ENCODE peak calls at places on chromosomes 4 and X, in seven cellular contexts. J is A549, F is SK-N-SH, U is HepG2, P is K562, O is H1, S is GM12878. H is an unnamed sample.

GRCh38 chr4:159242427-159242826 is 139.5 kb downstream of the RAPGEF2 start:
- DNase-seq in P (no peak), U (no peak), O (no peak), F (no peak), S (no peak), J (no peak), H (no peak)

GRCh38 chrX:68930576-68931317 is 101.9 kb downstream of the EFNB1 start:
- DNase-seq in J (no peak), O (no peak), F (no peak), P (no peak), S (no peak), U (no peak), H (no peak)

GRCh38 chrX:132216283-132216682 is 3.0 kb downstream of the RAP2C start:
- DNase-seq in U (no peak), F (no peak), O (no peak), J (no peak), S (no peak), P (no peak), H (no peak)

GRCh38 chr4:141435446-141436225 is 200.7 kb upstream of the IL15 start:
- DNase-seq in O (no peak), U (no peak), P (no peak), S (no peak), F (no peak), J (no peak), H (no peak)

GRCh38 chr4:150010525-150011126 is 67.6 kb upstream of the DCLK2 start:
- DNase-seq in J (peak), P (peak), U (peak), S (no peak), O (no peak), F (peak), H (no peak)

GRCh38 chr4:174365018-174365587 is 81.4 kb downstream of the CEP44 start:
- DNase-seq in U (peak), P (peak), F (peak), J (peak), O (no peak), S (no peak), H (no peak)

GRCh38 chr4:112857461-112857860 is 192.0 kb upstream of the ANK2 start:
- DNase-seq in O (no peak), F (no peak), P (no peak), U (no peak), J (peak), S (no peak), H (no peak)

GRCh38 chrX:18360867-18361266 is 6.4 kb upstream of the SCML2 start:
- DNase-seq in O (no peak), P (no peak), J (no peak), S (no peak), F (no peak), U (no peak), H (no peak)

GRCh38 chrX:134396174-134396573 is 63.8 kb upstream of the HPRT1 start:
- DNase-seq in F (peak), U (no peak), J (peak), O (no peak), S (no peak), P (peak), H (no peak)

GRCh38 chr4:186189656-186190055 is 1.7 kb upstream of the CYP4V2 start:
- DNase-seq in S (no peak), J (no peak), U (no peak), P (peak), O (no peak), F (no peak), H (no peak)

GRCh38 chr4:62232755-62233280 is 1032.7 kb downstream of the ADGRL3 start:
- DNase-seq in S (no peak), P (no peak), U (no peak), J (no peak), F (no peak), O (no peak), H (no peak)

GRCh38 chrX:32472364-32472763 is 739.0 kb downstream of the DMD start:
- DNase-seq in U (no peak), O (no peak), F (no peak), P (no peak), S (no peak), J (no peak), H (no peak)
- TF ChIP-seq USF2 in U (no peak), O (no peak), F (no peak), P (no peak), S (no peak), J (no peak), H (no peak)

DNA sequence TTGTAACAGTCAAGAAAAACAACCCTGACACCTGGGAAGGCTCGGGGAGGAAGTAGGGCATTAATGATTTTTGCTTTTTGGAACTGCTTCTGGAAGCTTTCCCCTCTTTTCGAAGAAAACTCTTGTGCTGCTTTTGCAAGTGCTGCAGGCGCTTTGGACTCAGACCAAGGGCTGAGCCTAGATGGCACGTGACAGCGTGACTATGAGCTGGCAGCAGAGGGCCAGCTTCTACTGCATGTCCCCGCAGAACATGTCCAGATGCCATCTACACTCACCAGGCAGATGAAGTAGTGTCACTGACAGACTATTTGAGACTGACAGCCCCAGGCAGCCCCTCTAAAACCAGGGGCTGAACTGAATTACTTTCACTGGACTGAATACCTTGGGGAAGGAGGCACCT is 6.2 kb downstream of the NR0B1 start:
- DNase-seq in P (no peak), S (no peak), U (no peak), O (no peak), F (no peak), J (peak), H (no peak)
- TF ChIP-seq MAX in P (no peak), S (no peak), U (no peak), O (no peak), F (no peak), J (peak), H (no peak)

GRCh38 chr4:152480356-152480755 is 55.5 kb downstream of the FBXW7 start:
- DNase-seq in O (no peak), S (no peak), P (no peak), U (no peak), J (no peak), F (no peak), H (no peak)

GRCh38 chr4:152480901-152481300 is 55.0 kb downstream of the FBXW7 start:
- DNase-seq in J (no peak), P (no peak), S (no peak), O (no peak), F (no peak), U (peak), H (no peak)

GRCh38 chr4:152476796-152477195 is 59.1 kb downstream of the FBXW7 start:
- DNase-seq in U (no peak), F (no peak), O (no peak), J (no peak), P (no peak), S (no peak), H (no peak)

GRCh38 chr4:152479428-152480026 is 56.4 kb downstream of the FBXW7 start:
- DNase-seq in J (no peak), O (no peak), U (no peak), F (no peak), S (no peak), P (no peak), H (no peak)

DNA sequence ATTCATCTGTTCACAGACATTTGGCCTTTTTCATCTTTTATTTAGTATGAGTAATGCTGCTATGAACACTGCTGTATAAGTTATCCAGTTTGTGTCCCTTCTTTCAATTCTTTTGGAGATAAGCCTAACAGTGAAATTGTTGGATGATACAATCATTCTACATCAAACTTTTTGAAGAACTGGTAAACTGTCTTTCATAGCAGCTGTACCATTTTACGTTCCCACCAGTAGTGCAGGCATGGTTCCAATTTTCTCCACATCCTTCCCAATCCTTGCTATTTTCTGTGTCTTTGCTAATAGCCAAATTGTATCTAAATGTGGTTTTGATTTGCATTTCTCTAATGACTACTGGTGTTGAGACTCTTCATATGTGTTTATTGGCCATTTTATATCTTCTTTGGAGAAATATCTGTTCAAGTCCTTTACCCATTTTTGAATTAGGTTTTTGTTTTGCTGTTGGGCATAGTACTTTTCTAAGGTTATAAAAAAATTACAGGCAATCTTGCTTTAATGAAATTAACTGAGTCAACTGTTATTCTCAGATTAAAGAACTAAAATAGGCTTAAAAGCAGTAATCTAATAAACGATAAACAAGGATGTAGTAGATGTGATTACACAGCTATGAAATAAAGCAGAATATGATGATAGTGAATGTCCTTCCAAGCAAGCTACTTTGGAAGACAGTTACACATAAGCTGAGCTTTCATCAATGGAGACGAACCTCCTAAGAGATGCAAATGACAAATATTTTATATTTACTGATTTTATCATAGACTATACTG is 57.2 kb downstream of the FBXW7 start:
- DNase-seq in P (no peak), J (no peak), F (peak), O (no peak), U (no peak), S (no peak), H (no peak)
- TF ChIP-seq USF2 in P (no peak), J (no peak), F (no peak), O (no peak), U (no peak), S (no peak), H (no peak)

GRCh38 chrX:153829549-153829798 is 870 bp downstream of the PDZD4 start:
- DNase-seq in F (peak), J (no peak), P (no peak), S (no peak), O (no peak), U (no peak), H (no peak)

GRCh38 chrX:153829799-153830631 is at the start of gene PDZD4:
- DNase-seq in F (peak), O (no peak), U (no peak), S (no peak), P (peak), J (no peak), H (peak)

GRCh38 chrX:153828308-153828707 is 2.0 kb downstream of the PDZD4 start:
- DNase-seq in P (no peak), J (no peak), O (no peak), S (no peak), U (no peak), F (no peak), H (no peak)

GRCh38 chrX:153827903-153828302 is 2.4 kb downstream of the PDZD4 start:
- DNase-seq in P (no peak), S (no peak), O (no peak), J (no peak), F (peak), U (no peak), H (no peak)

DNA sequence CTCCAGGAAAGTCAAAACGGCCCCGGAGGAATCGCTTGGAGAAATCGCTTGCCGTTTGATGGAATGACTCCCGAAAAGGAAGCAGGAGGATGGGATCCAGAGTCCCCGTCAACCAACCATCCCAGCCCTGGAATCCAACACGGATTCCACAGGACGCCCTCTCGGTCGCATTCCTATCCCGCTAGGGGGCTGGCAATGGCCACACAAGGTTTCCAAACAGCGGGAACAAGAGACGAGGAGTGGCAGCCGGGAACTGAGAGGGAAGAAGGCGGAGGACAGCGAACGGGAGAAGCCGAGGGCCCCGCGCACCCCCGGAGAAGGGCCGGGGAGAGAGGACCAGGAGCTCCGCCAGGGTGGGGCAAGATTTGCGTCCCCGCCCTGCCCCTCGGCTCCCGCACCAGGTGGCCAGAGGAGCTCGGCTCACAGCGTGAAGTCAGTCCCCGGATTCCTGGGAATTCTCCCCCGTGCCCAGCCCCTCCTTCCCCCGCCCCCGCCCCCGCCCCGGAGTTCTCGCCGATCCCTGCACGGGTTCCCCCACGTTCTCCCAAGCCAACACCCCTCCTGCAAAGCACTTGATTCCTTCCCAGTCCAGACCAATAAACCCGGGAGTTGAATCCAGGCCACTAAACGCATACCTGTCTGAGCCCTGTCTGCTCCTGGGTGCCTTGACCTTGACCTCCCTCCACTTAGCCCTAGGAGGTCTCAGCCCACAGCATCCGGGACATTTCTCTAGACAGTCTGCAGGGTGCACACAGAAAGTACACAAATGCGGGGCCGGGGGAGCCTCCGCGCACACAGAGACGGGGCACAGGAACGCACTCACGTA is 1.4 kb downstream of the PDZD4 start:
- DNase-seq in J (peak), S (no peak), O (no peak), U (peak), F (peak), P (no peak), H (peak)
- TF ChIP-seq MAX in J (no peak), S (no peak), O (no peak), U (no peak), F (no peak), P (no peak), H (no peak)

DNA sequence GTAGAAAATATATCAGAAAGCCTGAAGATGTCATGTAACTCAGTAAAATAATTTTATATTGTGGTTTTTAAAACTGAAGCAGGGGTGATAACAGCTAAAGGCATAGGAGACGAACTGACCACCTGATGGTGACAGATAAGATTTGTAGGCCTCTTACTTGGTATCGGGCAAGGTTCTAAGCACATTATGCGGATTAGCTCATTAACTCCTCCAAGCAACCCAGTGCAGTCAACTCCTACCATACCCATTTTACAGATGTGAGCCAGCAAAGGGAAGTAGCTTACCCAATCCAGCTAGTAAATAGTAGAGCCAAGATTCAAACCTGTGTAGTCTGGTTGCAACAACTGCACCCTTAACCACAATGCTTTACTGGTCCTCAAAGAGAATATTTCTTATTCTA is 62.1 kb downstream of the CC2D2A start:
- DNase-seq in P (no peak), U (no peak), S (no peak), F (no peak), J (no peak), O (no peak), H (no peak)
- TF ChIP-seq USF2 in P (no peak), U (no peak), S (no peak), F (no peak), J (no peak), O (no peak), H (no peak)

GRCh38 chrX:105872921-105873320 is 50.6 kb downstream of the NRK start:
- DNase-seq in P (no peak), O (no peak), F (no peak), J (no peak), U (no peak), S (no peak), H (no peak)
- TF ChIP-seq MAX in P (no peak), O (no peak), F (no peak), J (no peak), U (no peak), S (no peak), H (no peak)